ENCODE peak calls at places on chromosomes 12 and 14, in five cellular contexts. K, U, S, I and L are unnamed samples. For H3K4me1, the result is how much of the 10 kb centered on the place peaks cover.

GRCh38 chr14:97077253-97077653 is 280.1 kb downstream of the VRK1 start:
- DNase-seq in S (no peak), I (no peak), U (peak), K (no peak), L (no peak)

GRCh38 chr14:77067632-77068514 is 30.2 kb upstream of the CIPC start:
- DNase-seq in K (peak), S (no peak), U (peak), I (peak), L (no peak)

GRCh38 chr12:41706376-41706775 is 438.3 kb downstream of the GXYLT1 start:
- DNase-seq in U (no peak), K (no peak), I (no peak), S (no peak), L (no peak)

GRCh38 chr12:100539209-100539608 is 34.3 kb upstream of the GAS2L3 start:
- DNase-seq in K (peak), I (peak), U (peak), S (no peak), L (no peak)

GRCh38 chr14:76706811-76707210 is 54.5 kb upstream of the VASH1 start:
- DNase-seq in S (no peak), U (no peak), I (no peak), K (no peak), L (no peak)

GRCh38 chr14:76109087-76109880 is 42.4 kb upstream of the GPATCH2L start:
- DNase-seq in U (no peak), I (no peak), S (no peak), K (no peak), L (no peak)

GRCh38 chr12:50052964-50053363 is 4.4 kb upstream of the ASIC1 start:
- DNase-seq in U (no peak), S (no peak), K (no peak), I (no peak), L (no peak)

GRCh38 chr12:68675098-68675842 is 11.5 kb upstream of the NUP107 start:
- DNase-seq in K (no peak), I (no peak), S (no peak), U (no peak), L (no peak)

GRCh38 chr12:52070243-52070925 is 606 bp downstream of the ATG101 start:
- DNase-seq in I (no peak), U (no peak), S (no peak), K (peak), L (no peak)

GRCh38 chr12:2095878-2096277 is 43.1 kb downstream of the CACNA1C start:
- DNase-seq in I (no peak), S (no peak), K (no peak), U (no peak), L (no peak)

GRCh38 chr12:32005496-32006125 is 46.4 kb downstream of the RESF1 start:
- DNase-seq in S (no peak), U (no peak), I (no peak), K (no peak), L (no peak)

GRCh38 chr12:27486986-27487385 is 37.0 kb upstream of the PPFIBP1 start:
- DNase-seq in U (no peak), I (no peak), K (no peak), S (no peak), L (no peak)

GRCh38 chr12:23655884-23656283 is 293.6 kb downstream of the SOX5 start:
- DNase-seq in S (no peak), K (no peak), I (no peak), U (no peak), L (no peak)

GRCh38 chr12:6215932-6216494 is 15.8 kb downstream of the CD9 start:
- DNase-seq in U (no peak), K (no peak), I (peak), S (peak), L (peak)
- H3K4me1 ChIP-seq in U (half or more), K (under half), I (under half), S (half or more), L (half or more)

GRCh38 chr14:25007832-25008231 is 42.1 kb downstream of the STXBP6 start:
- DNase-seq in I (no peak), K (no peak), U (peak), S (no peak), L (no peak)
- H3K4me1 ChIP-seq in I (under half), K (under half), U (half or more), S (under half), L (under half)

DNA sequence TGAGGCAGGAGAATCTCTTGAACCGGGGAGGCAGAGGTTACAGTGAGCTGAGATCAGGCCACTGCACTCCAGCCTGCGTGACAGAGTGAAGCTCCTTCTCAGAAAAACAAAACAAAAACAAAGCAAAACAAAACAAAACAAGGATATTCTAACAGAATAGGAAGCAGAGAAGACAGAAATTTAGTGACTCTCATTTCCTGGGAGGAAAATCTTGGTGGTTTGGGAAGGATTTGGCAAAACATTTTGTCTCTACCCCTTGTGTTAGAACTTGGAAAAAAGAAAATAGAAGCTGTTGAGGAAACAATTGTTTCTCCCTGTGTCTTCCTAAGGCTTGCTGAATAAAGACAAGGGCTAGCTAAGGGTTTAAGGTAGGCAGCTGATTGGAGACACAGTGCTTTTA is 79.7 kb upstream of the PTPRR start:
- DNase-seq in K (no peak), U (no peak), S (no peak), I (no peak), L (no peak)
- H3K4me1 ChIP-seq in K (under half), U (under half), S (under half), I (under half), L (under half)

GRCh38 chr14:90506748-90507147 is 109.9 kb downstream of the CALM1 start:
- DNase-seq in I (no peak), S (no peak), K (no peak), U (no peak), L (no peak)
- H3K4me1 ChIP-seq in I (under half), S (under half), K (under half), U (under half), L (under half)

GRCh38 chr12:111204684-111205305 is 164.1 kb downstream of the PHETA1 start:
- DNase-seq in S (no peak), K (no peak), I (no peak), U (peak), L (no peak)

GRCh38 chr12:111201036-111201435 is 167.9 kb downstream of the PHETA1 start:
- DNase-seq in S (no peak), K (no peak), I (peak), U (no peak), L (no peak)

GRCh38 chr12:111202237-111202592 is 166.7 kb downstream of the PHETA1 start:
- DNase-seq in S (no peak), I (no peak), K (no peak), U (no peak), L (no peak)

GRCh38 chr12:111203969-111204368 is 164.9 kb downstream of the PHETA1 start:
- DNase-seq in K (no peak), U (no peak), I (no peak), S (no peak), L (no peak)

GRCh38 chr12:111201495-111202236 is 167.2 kb downstream of the PHETA1 start:
- DNase-seq in S (no peak), K (no peak), U (no peak), I (no peak), L (no peak)
- H3K4me1 ChIP-seq in S (under half), K (under half), U (under half), I (under half), L (under half)

GRCh38 chr12:11947218-11947617 is 123.5 kb upstream of the BCL2L14 start:
- DNase-seq in U (no peak), I (no peak), S (no peak), K (no peak), L (no peak)
- H3K4me1 ChIP-seq in U (under half), I (under half), S (under half), K (under half), L (under half)

GRCh38 chr12:119964123-119964522 is 24.9 kb upstream of the BICDL1 start:
- DNase-seq in K (no peak), S (no peak), I (no peak), U (no peak), L (no peak)

GRCh38 chr12:119959435-119959834 is 29.6 kb upstream of the BICDL1 start:
- DNase-seq in I (no peak), U (no peak), S (no peak), K (no peak), L (no peak)

DNA sequence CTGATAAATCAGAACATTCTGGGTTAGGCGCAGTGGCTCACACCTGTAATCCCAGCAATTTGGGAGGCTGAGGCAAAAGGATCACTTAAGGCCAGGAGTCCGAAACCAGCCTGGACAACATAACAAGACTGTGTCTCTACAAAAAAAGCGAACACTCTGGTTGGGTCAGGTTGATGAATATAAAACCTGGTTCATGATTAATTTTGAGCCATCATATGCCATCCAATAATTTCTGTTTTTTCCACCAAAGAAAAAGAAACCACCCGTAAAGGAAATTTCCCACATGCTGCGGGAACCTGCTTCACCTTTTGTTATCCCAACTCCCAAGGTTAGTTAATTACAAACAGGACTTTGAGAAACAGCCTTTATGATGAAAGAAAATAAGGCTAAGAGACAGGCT is 24.2 kb upstream of the BICDL1 start:
- DNase-seq in U (no peak), I (no peak), K (no peak), S (no peak), L (no peak)
- H3K4me1 ChIP-seq in U (under half), I (under half), K (under half), S (under half), L (under half)